ENCODE peak calls at places on chromosomes 13 and 19, in five cellular contexts. D is lung, S is mammary epithelial cell, P is colonic mucosa, U is endothelial cell of umbilical vein. F is an unnamed sample. For H3K9me3, the result is how much of the 10 kb centered on the place peaks cover.

GRCh38 chr13:97182065-97182890 is 39.9 kb upstream of the MBNL2 start:
- DNase-seq in D (no peak), S (no peak), P (no peak), U (no peak), F (no peak)

GRCh38 chr13:99498304-99499161 is 2.7 kb upstream of the TM9SF2 start:
- DNase-seq in D (peak), S (peak), P (peak), U (peak), F (peak)

GRCh38 chr13:75669706-75670105 is 33.6 kb downstream of the LMO7 start:
- DNase-seq in D (no peak), S (no peak), P (no peak), U (no peak), F (no peak)

GRCh38 chr13:75749407-75749806 is 113.3 kb downstream of the LMO7 start:
- DNase-seq in D (no peak), S (peak), P (no peak), U (no peak), F (peak)

GRCh38 chr19:7507884-7508283 is 8.0 kb upstream of the ZNF358 start:
- DNase-seq in D (peak), S (peak), P (peak), U (peak), F (peak)

GRCh38 chr19:23917856-23918255 is 3.2 kb downstream of the ZNF726 start:
- DNase-seq in D (peak), S (peak), P (no peak), U (no peak), F (no peak)

GRCh38 chr13:94009696-94010095 is 469.8 kb downstream of the DCT start:
- DNase-seq in D (no peak), S (peak), P (no peak), U (no peak), F (peak)

GRCh38 chr19:14142262-14143190 is 6.1 kb upstream of the ASF1B start:
- DNase-seq in D (no peak), S (no peak), P (no peak), U (no peak), F (no peak)

GRCh38 chr13:46389985-46390384 is 2.9 kb upstream of the RUBCNL start:
- DNase-seq in D (no peak), S (peak), P (peak), U (no peak), F (no peak)

GRCh38 chr13:51976423-51976822 is 34.8 kb downstream of the ATP7B start:
- DNase-seq in D (no peak), S (peak), P (no peak), U (no peak), F (no peak)

GRCh38 chr19:28578786-28579505 is 634.0 kb downstream of the UQCRFS1 start:
- DNase-seq in D (no peak), S (no peak), P (no peak), U (no peak), F (no peak)

GRCh38 chr19:41261474-41262190 is 2.5 kb upstream of the HNRNPUL1 start:
- DNase-seq in D (no peak), S (no peak), P (peak), U (no peak), F (no peak)

GRCh38 chr13:76713280-76713679 is 172.9 kb downstream of the KCTD12 start:
- DNase-seq in D (no peak), S (no peak), P (no peak), U (no peak), F (no peak)

GRCh38 chr19:33064778-33065550 is at the start of gene RHPN2:
- DNase-seq in D (peak), S (peak), P (peak), U (peak), F (no peak)

GRCh38 chr19:19300613-19301012 is 19.7 kb downstream of the SUGP1 start:
- DNase-seq in D (no peak), S (no peak), P (no peak), U (no peak), F (no peak)

GRCh38 chr13:19959141-19959830 is 759 bp downstream of the ZMYM2 start:
- DNase-seq in D (peak), S (peak), P (peak), U (peak), F (peak)

GRCh38 chr13:41562083-41562482 is 104.7 kb downstream of the RGCC start:
- DNase-seq in D (no peak), S (peak), P (peak), U (peak), F (peak)

GRCh38 chr19:11164879-11165406 is 9.4 kb upstream of the SPC24 start:
- DNase-seq in D (peak), S (no peak), P (peak), U (peak), F (peak)

GRCh38 chr13:89465366-89465765 is 1794.2 kb downstream of the SLITRK5 start:
- DNase-seq in D (no peak), S (peak), P (no peak), U (no peak), F (peak)

GRCh38 chr13:96966415-96967102 is 27.7 kb downstream of the OXGR1 start:
- DNase-seq in D (no peak), S (no peak), P (no peak), U (no peak), F (no peak)

GRCh38 chr13:47499358-47500150 is 501.5 kb downstream of the SUCLA2 start:
- DNase-seq in D (no peak), S (peak), P (no peak), U (no peak), F (peak)

GRCh38 chr19:42092350-42092749 is 16.4 kb downstream of the ZNF574 start:
- DNase-seq in D (no peak), S (peak), P (peak), U (peak), F (no peak)

GRCh38 chr19:49676136-49676689 is 858 bp upstream of the PRMT1 start:
- DNase-seq in D (peak), S (no peak), P (peak), U (no peak), F (peak)

GRCh38 chr13:98312606-98313005 is 135.5 kb upstream of the RNF113B start:
- DNase-seq in D (no peak), S (no peak), P (no peak), U (no peak), F (no peak)

GRCh38 chr13:100987993-100988392 is 313.4 kb upstream of the TMTC4 start:
- DNase-seq in D (no peak), S (no peak), P (no peak), U (peak), F (peak)

GRCh38 chr19:45355402-45355801 is 14.9 kb downstream of the KLC3 start:
- DNase-seq in D (no peak), S (no peak), P (no peak), U (no peak), F (no peak)

GRCh38 chr13:87925006-87925405 is 253.8 kb downstream of the SLITRK5 start:
- DNase-seq in D (no peak), S (no peak), P (no peak), U (no peak), F (no peak)

GRCh38 chr13:70080030-70080429 is 27.6 kb upstream of the ATXN8OS start:
- DNase-seq in D (no peak), S (no peak), P (no peak), U (no peak), F (no peak)

GRCh38 chr19:17075860-17076538 is 422 bp downstream of the MYO9B start:
- DNase-seq in D (peak), S (peak), P (peak), U (peak), F (no peak)

GRCh38 chr13:93466502-93467036 is 240.0 kb downstream of the GPC6 start:
- DNase-seq in D (no peak), S (no peak), P (no peak), U (no peak), F (no peak)

GRCh38 chr19:39301021-39301420 is 4.8 kb downstream of the IFNL1 start:
- DNase-seq in D (no peak), S (no peak), P (no peak), U (no peak), F (no peak)
- H3K9me3 ChIP-seq in D (under half), S (under half), P (under half), U (under half), F (under half)

DNA sequence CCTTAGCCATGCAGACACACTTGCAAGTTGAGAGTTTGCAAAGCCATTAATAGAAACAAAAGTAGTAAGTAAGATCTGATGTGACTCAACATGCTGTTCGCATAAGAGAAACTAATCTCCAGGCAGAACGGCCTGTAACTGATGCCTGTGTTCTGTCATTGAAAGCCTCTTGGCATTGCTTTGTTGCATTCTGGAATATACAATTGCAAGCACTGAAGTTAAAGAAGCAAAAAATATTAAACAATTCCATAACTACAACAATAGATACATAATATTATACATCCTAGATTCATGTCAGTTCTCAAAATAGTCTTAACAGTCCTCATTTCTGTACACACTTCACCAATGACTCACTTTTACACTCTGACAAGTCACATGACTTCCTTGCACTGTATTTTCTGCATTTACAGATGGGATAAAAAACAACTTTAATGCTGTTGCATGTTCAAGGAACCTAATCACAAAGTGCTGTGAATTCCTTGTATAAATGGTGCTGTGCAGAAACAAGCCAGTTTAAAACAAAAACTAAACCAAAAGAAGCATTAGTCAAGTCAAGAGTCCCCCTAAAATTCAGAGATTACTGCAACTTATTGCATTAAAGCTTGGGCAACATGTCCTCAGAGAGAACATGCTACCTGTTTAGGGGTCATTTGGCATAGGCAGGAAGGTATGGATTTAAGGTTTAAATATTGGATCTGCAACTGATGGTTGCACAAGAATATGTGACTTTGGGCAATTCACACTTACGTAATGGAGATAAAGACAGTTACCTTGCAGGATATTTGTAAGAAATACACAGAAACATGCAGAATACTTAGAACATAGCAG is 79.5 kb upstream of the SERP2 start:
- DNase-seq in D (no peak), S (no peak), P (no peak), U (peak), F (peak)
- H3K27ac ChIP-seq in D (peak), S (no peak), P (no peak), U (no peak), F (no peak)

DNA sequence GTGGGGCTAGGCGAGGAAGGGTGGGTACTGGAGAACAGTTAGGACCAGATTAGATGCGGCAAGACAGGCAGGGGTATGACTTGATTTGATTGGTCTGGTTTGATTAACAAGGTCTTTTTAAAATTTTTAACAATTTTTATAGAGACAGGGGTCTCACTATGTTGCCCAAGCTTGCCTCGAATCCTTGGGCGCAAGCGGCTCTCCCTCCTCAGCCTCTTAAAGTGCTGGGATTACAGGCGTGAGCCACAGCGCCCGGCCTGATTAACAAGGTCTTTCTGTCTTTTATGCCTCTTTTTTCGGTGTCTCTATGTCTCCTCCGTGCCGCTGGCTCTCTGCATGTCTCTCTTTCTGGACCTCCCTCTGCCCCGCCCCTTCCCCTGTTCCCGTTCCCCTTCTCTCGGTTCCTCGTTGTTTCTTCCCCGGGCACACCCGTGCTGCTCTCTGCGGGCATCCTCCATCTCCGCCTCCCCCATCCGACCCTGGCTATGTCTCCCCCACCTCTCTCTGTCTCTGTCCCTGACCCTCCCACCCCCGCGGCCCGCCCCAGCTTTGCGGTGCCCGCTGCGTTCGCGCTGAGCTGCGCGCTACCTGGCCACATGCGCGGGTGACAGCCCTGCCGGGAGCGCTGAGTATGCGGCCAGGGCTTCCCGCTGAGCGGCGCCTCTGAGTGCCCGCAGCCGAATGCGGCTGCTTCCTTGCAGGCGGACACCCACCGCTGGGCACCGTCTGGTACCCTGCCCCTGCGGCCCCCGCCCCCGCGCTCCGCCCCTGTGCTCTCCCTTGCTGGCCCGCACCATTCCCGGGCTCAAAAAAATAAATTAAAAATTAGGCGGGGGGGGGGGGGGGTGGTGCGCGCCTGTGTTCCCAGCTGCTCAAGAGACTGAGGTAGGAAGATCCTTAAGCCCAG is 8.1 kb upstream of the SDHAF1 start:
- DNase-seq in D (peak), S (no peak), P (peak), U (no peak), F (no peak)
- TF ChIP-seq CTCF in D (no peak), S (no peak), P (no peak), U (no peak), F (no peak)

GRCh38 chr19:15913830-15914229 is 16.0 kb upstream of the CYP4F2 start:
- DNase-seq in D (no peak), S (no peak), P (no peak), U (no peak), F (no peak)
- H3K9me3 ChIP-seq in D (under half), S (under half), P (under half), U (under half), F (under half)

GRCh38 chr13:38849316-38849715 is 141.3 kb downstream of the STOML3 start:
- DNase-seq in D (no peak), S (peak), P (no peak), U (no peak), F (no peak)
- H3K27ac ChIP-seq in D (no peak), S (peak), P (no peak), U (no peak), F (no peak)

GRCh38 chr19:9912551-9913236 is 23.6 kb downstream of the OLFM2 start:
- DNase-seq in D (no peak), S (no peak), P (no peak), U (no peak), F (no peak)

GRCh38 chr19:9913237-9914000 is 22.9 kb downstream of the OLFM2 start:
- DNase-seq in D (no peak), S (no peak), P (no peak), U (no peak), F (no peak)

GRCh38 chr19:9914001-9914314 is 22.4 kb downstream of the OLFM2 start:
- DNase-seq in D (no peak), S (no peak), P (no peak), U (no peak), F (no peak)

GRCh38 chr19:9916719-9917118 is 19.6 kb downstream of the OLFM2 start:
- DNase-seq in D (no peak), S (no peak), P (no peak), U (no peak), F (no peak)

GRCh38 chr19:9914315-9915207 is 21.8 kb downstream of the OLFM2 start:
- DNase-seq in D (peak), S (peak), P (peak), U (peak), F (peak)
- TF ChIP-seq CTCF in D (peak), S (peak), P (peak), U (peak), F (peak)

DNA sequence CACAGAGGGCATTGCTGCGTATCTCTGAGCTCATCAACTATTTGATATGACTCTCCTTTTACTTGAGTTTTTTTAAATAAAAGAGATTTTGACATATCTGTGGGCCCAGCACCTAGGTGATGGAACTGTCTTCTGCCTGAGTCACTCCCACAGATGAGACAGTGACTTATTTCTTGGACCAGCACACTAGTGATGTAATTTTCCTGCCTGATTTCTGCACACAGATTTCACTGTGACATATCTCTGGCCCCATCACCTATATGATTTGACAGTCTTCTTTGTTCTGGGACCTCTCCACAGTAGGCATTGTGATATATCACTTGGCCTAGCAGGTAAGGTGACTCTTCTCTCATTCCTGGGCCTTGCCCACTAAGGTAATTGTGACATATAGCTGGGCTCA is 66.6 kb upstream of the ZNF43 start:
- DNase-seq in D (no peak), S (no peak), P (no peak), U (no peak), F (no peak)
- H3K9me3 ChIP-seq in D (under half), S (under half), P (under half), U (under half), F (under half)

GRCh38 chr13:106753241-106753640 is 185.3 kb upstream of the ARGLU1 start:
- DNase-seq in D (no peak), S (no peak), P (no peak), U (peak), F (no peak)
- H3K27ac ChIP-seq in D (no peak), S (no peak), P (no peak), U (peak), F (no peak)

GRCh38 chr19:1206733-1207301 is 1.2 kb downstream of the STK11 start:
- DNase-seq in D (no peak), S (no peak), P (peak), U (no peak), F (no peak)
- TF ChIP-seq CTCF in D (no peak), S (no peak), P (no peak), U (no peak), F (no peak)